ENCODE peak calls at places on chromosomes 12 and 14, in six cellular contexts. One of them, this sample, is unnamed.

GRCh38 chr14:93490001-93490400 is 59.3 kb downstream of the UNC79 start:
- DNase-seq in CD4-positive, CD25-positive, alpha-beta regulatory T cell: no peak
- DNase-seq in osteoblast: no peak
- DNase-seq in neural progenitor cell: peak; percentile 76
- DNase-seq in endodermal cell: no peak
- DNase-seq in left ventricle myocardium inferior: no peak
- DNase-seq in this sample: no peak

GRCh38 chr12:85836716-85837100 is 499 bp upstream of the RASSF9 start:
- DNase-seq in osteoblast: no peak
- DNase-seq in neural progenitor cell: no peak
- DNase-seq in left ventricle myocardium inferior: no peak
- DNase-seq in CD4-positive, CD25-positive, alpha-beta regulatory T cell: no peak
- DNase-seq in endodermal cell: peak; percentile 68
- DNase-seq in this sample: no peak

GRCh38 chr12:57454566-57455373 is at the start of gene INHBE:
- DNase-seq in left ventricle myocardium inferior: no peak
- DNase-seq in CD4-positive, CD25-positive, alpha-beta regulatory T cell: no peak
- DNase-seq in neural progenitor cell: peak; percentile 86
- DNase-seq in osteoblast: peak; percentile 76
- DNase-seq in endodermal cell: peak; percentile 97
- DNase-seq in this sample: no peak

GRCh38 chr14:97730706-97731105 is 933.5 kb downstream of the VRK1 start:
- DNase-seq in left ventricle myocardium inferior: no peak
- DNase-seq in CD4-positive, CD25-positive, alpha-beta regulatory T cell: no peak
- DNase-seq in endodermal cell: no peak
- DNase-seq in osteoblast: no peak
- DNase-seq in neural progenitor cell: no peak
- DNase-seq in this sample: no peak

GRCh38 chr12:105960319-105961076 is 178.3 kb downstream of the NUAK1 start:
- DNase-seq in neural progenitor cell: no peak
- DNase-seq in endodermal cell: no peak
- DNase-seq in CD4-positive, CD25-positive, alpha-beta regulatory T cell: no peak
- DNase-seq in left ventricle myocardium inferior: no peak
- DNase-seq in osteoblast: no peak
- DNase-seq in this sample: no peak

GRCh38 chr12:3596703-3597472 is 105.9 kb downstream of the PRMT8 start:
- DNase-seq in neural progenitor cell: no peak
- DNase-seq in CD4-positive, CD25-positive, alpha-beta regulatory T cell: no peak
- DNase-seq in osteoblast: peak; percentile 62
- DNase-seq in endodermal cell: no peak
- DNase-seq in left ventricle myocardium inferior: no peak
- DNase-seq in this sample: no peak

GRCh38 chr12:12534975-12535374 is 27.7 kb downstream of the DUSP16 start:
- DNase-seq in left ventricle myocardium inferior: peak; percentile 28
- DNase-seq in osteoblast: no peak
- DNase-seq in CD4-positive, CD25-positive, alpha-beta regulatory T cell: no peak
- DNase-seq in endodermal cell: no peak
- DNase-seq in neural progenitor cell: no peak
- DNase-seq in this sample: no peak

GRCh38 chr12:84874125-84874824 is 38.3 kb downstream of the SLC6A15 start:
- DNase-seq in neural progenitor cell: peak; percentile 77
- DNase-seq in left ventricle myocardium inferior: no peak
- DNase-seq in endodermal cell: no peak
- DNase-seq in osteoblast: peak; percentile 36
- DNase-seq in CD4-positive, CD25-positive, alpha-beta regulatory T cell: peak; percentile 38
- DNase-seq in this sample: no peak

GRCh38 chr14:94663965-94664704 is 51.9 kb downstream of the SERPINA3 start:
- DNase-seq in endodermal cell: no peak
- DNase-seq in left ventricle myocardium inferior: no peak
- DNase-seq in osteoblast: no peak
- DNase-seq in CD4-positive, CD25-positive, alpha-beta regulatory T cell: no peak
- DNase-seq in neural progenitor cell: no peak
- DNase-seq in this sample: no peak

GRCh38 chr12:127257366-127257935 is 1009.5 kb upstream of the TMEM132C start:
- DNase-seq in left ventricle myocardium inferior: no peak
- DNase-seq in neural progenitor cell: no peak
- DNase-seq in endodermal cell: no peak
- DNase-seq in CD4-positive, CD25-positive, alpha-beta regulatory T cell: no peak
- DNase-seq in osteoblast: no peak
- DNase-seq in this sample: no peak

GRCh38 chr12:3225154-3225795 is 148.1 kb downstream of the TSPAN9 start:
- DNase-seq in endodermal cell: no peak
- DNase-seq in CD4-positive, CD25-positive, alpha-beta regulatory T cell: no peak
- DNase-seq in osteoblast: peak; percentile 94
- DNase-seq in neural progenitor cell: no peak
- DNase-seq in left ventricle myocardium inferior: no peak
- DNase-seq in this sample: no peak

GRCh38 chr12:63916561-63917476 is 72.3 kb downstream of the SRGAP1 start:
- DNase-seq in CD4-positive, CD25-positive, alpha-beta regulatory T cell: no peak
- DNase-seq in left ventricle myocardium inferior: no peak
- DNase-seq in endodermal cell: no peak
- DNase-seq in osteoblast: no peak
- DNase-seq in neural progenitor cell: no peak
- DNase-seq in this sample: no peak

GRCh38 chr12:131229426-131230339 is 276.0 kb downstream of the ADGRD1 start:
- DNase-seq in endodermal cell: peak; percentile 91
- DNase-seq in left ventricle myocardium inferior: peak; percentile 49
- DNase-seq in osteoblast: no peak
- DNase-seq in neural progenitor cell: peak; percentile 56
- DNase-seq in CD4-positive, CD25-positive, alpha-beta regulatory T cell: no peak
- DNase-seq in this sample: no peak

GRCh38 chr14:103746706-103747105 is 31.1 kb downstream of the ZFYVE21 start:
- DNase-seq in neural progenitor cell: no peak
- DNase-seq in osteoblast: peak; percentile 92
- DNase-seq in endodermal cell: peak; percentile 41
- DNase-seq in CD4-positive, CD25-positive, alpha-beta regulatory T cell: no peak
- DNase-seq in left ventricle myocardium inferior: no peak
- DNase-seq in this sample: no peak

GRCh38 chr14:63713058-63713457 is 14.8 kb downstream of the SGPP1 start:
- DNase-seq in CD4-positive, CD25-positive, alpha-beta regulatory T cell: no peak
- DNase-seq in left ventricle myocardium inferior: no peak
- DNase-seq in neural progenitor cell: no peak
- DNase-seq in endodermal cell: no peak
- DNase-seq in osteoblast: no peak
- DNase-seq in this sample: no peak

GRCh38 chr14:91383439-91383838 is 34.2 kb downstream of the CCDC88C start:
- DNase-seq in CD4-positive, CD25-positive, alpha-beta regulatory T cell: no peak
- DNase-seq in osteoblast: no peak
- DNase-seq in left ventricle myocardium inferior: no peak
- DNase-seq in neural progenitor cell: peak; percentile 65
- DNase-seq in endodermal cell: no peak
- DNase-seq in this sample: no peak

GRCh38 chr12:68565391-68565903 is 45.3 kb upstream of the RAP1B start:
- DNase-seq in neural progenitor cell: no peak
- DNase-seq in CD4-positive, CD25-positive, alpha-beta regulatory T cell: no peak
- DNase-seq in osteoblast: peak; percentile 93
- DNase-seq in left ventricle myocardium inferior: no peak
- DNase-seq in endodermal cell: no peak
- DNase-seq in this sample: no peak

GRCh38 chr12:99957866-99958466 is 26.8 kb downstream of the ANKS1B start:
- DNase-seq in left ventricle myocardium inferior: no peak
- DNase-seq in osteoblast: no peak
- DNase-seq in neural progenitor cell: no peak
- DNase-seq in endodermal cell: no peak
- DNase-seq in CD4-positive, CD25-positive, alpha-beta regulatory T cell: no peak
- DNase-seq in this sample: no peak

GRCh38 chr14:23326491-23327332 is 5.5 kb downstream of the PABPN1 start:
- DNase-seq in left ventricle myocardium inferior: no peak
- DNase-seq in neural progenitor cell: no peak
- DNase-seq in osteoblast: no peak
- DNase-seq in CD4-positive, CD25-positive, alpha-beta regulatory T cell: no peak
- DNase-seq in endodermal cell: no peak
- DNase-seq in this sample: no peak

DNA sequence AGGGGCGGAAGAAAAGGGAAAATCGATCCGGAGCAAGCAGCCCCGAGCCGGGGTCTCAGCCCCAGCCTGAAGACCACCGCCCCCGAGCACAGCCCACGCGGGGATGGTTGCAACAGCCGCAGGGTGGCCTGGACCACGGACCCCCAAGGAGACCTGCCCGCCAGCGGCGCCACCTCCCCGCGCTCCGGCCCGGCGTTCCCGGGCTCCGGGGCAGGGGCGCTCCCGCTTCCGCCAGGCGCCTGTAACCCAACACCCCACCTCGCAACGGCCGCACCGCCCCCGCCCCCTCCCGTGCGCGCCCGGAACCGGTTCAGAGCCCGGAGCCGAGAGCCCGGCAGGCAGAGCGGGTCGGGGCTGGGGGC is 571 bp downstream of the ACTN1 start:
- DNase-seq in endodermal cell: peak; percentile 91
- DNase-seq in left ventricle myocardium inferior: peak; percentile 71
- DNase-seq in osteoblast: peak; percentile 94
- DNase-seq in neural progenitor cell: peak; percentile 90
- DNase-seq in CD4-positive, CD25-positive, alpha-beta regulatory T cell: peak; percentile 41
- DNase-seq in this sample: no peak
- H3K4me3 ChIP-seq in endodermal cell: peak overlapping the region; percentile 77
- H3K4me3 ChIP-seq in left ventricle myocardium inferior: peak overlapping the region; percentile 93
- H3K4me3 ChIP-seq in osteoblast: peak overlapping the region; percentile 96
- H3K4me3 ChIP-seq in neural progenitor cell: peak overlapping the region; percentile 99
- H3K4me3 ChIP-seq in CD4-positive, CD25-positive, alpha-beta regulatory T cell: no peak overlapping the region
- H3K4me3 ChIP-seq in this sample: peak overlapping the region; percentile 82

DNA sequence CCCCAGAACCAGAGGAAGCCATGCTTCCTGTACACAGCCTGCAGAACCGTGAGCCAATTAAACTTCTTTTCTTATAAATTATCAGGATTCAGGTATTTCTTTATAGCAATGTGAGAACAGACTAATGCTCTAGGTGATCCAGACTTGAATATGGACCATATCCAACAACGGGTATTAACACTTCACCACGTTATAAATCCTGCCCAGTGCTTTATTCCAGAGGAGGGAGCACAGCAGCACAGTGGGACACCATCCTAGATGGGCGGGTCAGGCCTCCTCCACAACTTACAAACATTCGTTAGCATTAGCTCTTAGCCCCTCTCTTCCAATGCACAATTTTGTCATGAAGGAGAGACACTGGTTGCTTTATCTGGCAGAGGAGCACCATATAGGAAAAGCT is 66.0 kb downstream of the TMCC3 start:
- DNase-seq in left ventricle myocardium inferior: no peak
- DNase-seq in osteoblast: no peak
- DNase-seq in neural progenitor cell: no peak
- DNase-seq in endodermal cell: no peak
- DNase-seq in CD4-positive, CD25-positive, alpha-beta regulatory T cell: no peak
- DNase-seq in this sample: no peak
- H3K9me3 ChIP-seq in left ventricle myocardium inferior: no peaks in the 10 kb centered on the region
- H3K9me3 ChIP-seq in osteoblast: no peaks in the 10 kb centered on the region
- H3K9me3 ChIP-seq in neural progenitor cell: no peaks in the 10 kb centered on the region
- H3K9me3 ChIP-seq in endodermal cell: no peaks in the 10 kb centered on the region
- H3K9me3 ChIP-seq in CD4-positive, CD25-positive, alpha-beta regulatory T cell: no peaks in the 10 kb centered on the region
- H3K9me3 ChIP-seq in this sample: no peaks in the 10 kb centered on the region

DNA sequence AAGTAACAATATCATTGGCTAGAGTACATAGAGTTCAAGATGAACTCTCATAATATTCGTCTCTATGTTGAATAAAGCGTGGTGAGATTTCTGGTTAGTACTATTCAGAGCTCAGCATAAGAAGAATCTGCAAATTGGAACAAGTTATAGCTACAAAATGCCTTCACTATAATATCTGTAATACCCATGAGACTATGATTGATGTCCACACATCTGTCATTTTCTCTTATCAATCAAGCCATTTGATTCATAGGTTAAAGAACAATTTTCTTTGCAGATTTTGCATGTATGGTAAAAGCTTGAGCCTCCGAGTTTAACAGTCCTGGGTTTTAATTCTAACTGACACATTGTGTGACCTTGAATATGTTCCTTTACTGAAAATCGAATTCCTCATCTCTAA is 1.4 kb downstream of the SOCS4 start:
- DNase-seq in endodermal cell: no peak
- DNase-seq in CD4-positive, CD25-positive, alpha-beta regulatory T cell: no peak
- DNase-seq in left ventricle myocardium inferior: no peak
- DNase-seq in neural progenitor cell: no peak
- DNase-seq in osteoblast: no peak
- DNase-seq in this sample: no peak
- H3K4me3 ChIP-seq in endodermal cell: peak overlapping the region; percentile 92
- H3K4me3 ChIP-seq in CD4-positive, CD25-positive, alpha-beta regulatory T cell: peak overlapping the region; percentile 95
- H3K4me3 ChIP-seq in left ventricle myocardium inferior: peak overlapping the region; percentile 82
- H3K4me3 ChIP-seq in neural progenitor cell: peak overlapping the region; percentile 92
- H3K4me3 ChIP-seq in osteoblast: peak overlapping the region; percentile 92
- H3K4me3 ChIP-seq in this sample: peak overlapping the region; percentile 78

DNA sequence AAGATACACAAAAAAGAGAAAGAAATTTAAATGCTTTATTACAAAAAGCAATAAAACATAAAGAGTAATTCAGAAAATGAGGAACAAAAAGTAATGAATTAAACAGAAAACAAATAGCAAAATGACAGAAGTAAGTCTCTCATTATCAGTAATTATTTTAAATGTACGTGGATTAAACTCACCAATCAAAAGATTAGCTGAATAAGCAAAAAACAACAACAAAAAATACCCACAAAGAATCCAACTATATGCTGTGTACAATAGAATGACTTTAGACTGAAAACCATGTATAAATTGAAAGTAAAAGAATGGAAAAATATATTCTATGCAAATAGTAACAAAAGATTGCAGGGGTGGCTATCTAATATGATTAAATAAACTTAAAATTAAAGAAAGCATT is 1006.8 kb downstream of the SLC16A7 start:
- DNase-seq in osteoblast: no peak
- DNase-seq in CD4-positive, CD25-positive, alpha-beta regulatory T cell: no peak
- DNase-seq in left ventricle myocardium inferior: no peak
- DNase-seq in endodermal cell: no peak
- DNase-seq in neural progenitor cell: no peak
- DNase-seq in this sample: no peak
- H3K9me3 ChIP-seq in osteoblast: peaks cover under 1% of the 10 kb centered on the region
- H3K9me3 ChIP-seq in CD4-positive, CD25-positive, alpha-beta regulatory T cell: no peaks in the 10 kb centered on the region
- H3K9me3 ChIP-seq in left ventricle myocardium inferior: peaks cover 50% of the 10 kb centered on the region
- H3K9me3 ChIP-seq in endodermal cell: peaks cover 51% of the 10 kb centered on the region
- H3K9me3 ChIP-seq in neural progenitor cell: no peaks in the 10 kb centered on the region
- H3K9me3 ChIP-seq in this sample: no peaks in the 10 kb centered on the region

DNA sequence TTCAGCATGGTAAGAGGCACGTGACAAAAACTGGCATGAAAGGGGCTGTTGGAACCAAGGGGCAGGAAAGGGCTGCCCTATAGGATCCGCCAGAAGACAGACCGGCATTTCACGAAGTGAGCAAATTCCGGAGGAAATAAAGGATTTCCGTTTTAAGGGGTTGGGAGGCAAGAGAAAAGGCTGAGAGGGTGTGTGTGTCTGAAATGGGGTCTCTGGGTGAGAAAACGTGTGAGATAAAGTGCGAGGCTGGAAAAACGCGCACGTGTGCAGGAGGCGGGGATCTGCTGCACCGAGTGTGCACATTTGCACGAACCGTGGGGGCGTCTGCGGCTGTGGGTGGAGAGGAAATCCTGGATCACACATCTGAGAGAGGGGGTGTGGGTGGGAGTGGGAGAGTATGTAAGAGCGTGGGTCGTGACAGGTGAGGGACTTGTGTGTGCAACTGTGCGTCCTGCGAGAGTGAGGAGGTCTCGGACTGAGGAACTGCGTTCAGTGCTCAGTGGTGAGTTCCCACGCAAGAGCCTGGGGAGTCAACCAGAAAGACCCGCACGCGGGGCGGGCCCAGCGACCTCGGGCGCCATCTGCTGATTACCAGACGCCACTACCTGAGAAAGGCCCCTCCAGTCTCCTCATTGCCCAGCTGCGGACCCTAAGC is 37.0 kb upstream of the P2RX7 start:
- DNase-seq in CD4-positive, CD25-positive, alpha-beta regulatory T cell: peak; percentile 75
- DNase-seq in left ventricle myocardium inferior: peak; percentile 67
- DNase-seq in neural progenitor cell: peak; percentile 86
- DNase-seq in endodermal cell: peak; percentile 94
- DNase-seq in osteoblast: peak; percentile 99
- DNase-seq in this sample: peak; percentile 71
- H3K4me3 ChIP-seq in CD4-positive, CD25-positive, alpha-beta regulatory T cell: peak overlapping the region; percentile 48
- H3K4me3 ChIP-seq in left ventricle myocardium inferior: peak overlapping the region; percentile 61
- H3K4me3 ChIP-seq in neural progenitor cell: peak overlapping the region; percentile 38
- H3K4me3 ChIP-seq in endodermal cell: no peak overlapping the region
- H3K4me3 ChIP-seq in osteoblast: peak overlapping the region; percentile 65
- H3K4me3 ChIP-seq in this sample: peak overlapping the region; percentile 46

GRCh38 chr12:62288328-62288727 is 28.1 kb downstream of the USP15 start:
- DNase-seq in osteoblast: no peak
- DNase-seq in endodermal cell: no peak
- DNase-seq in CD4-positive, CD25-positive, alpha-beta regulatory T cell: no peak
- DNase-seq in left ventricle myocardium inferior: no peak
- DNase-seq in neural progenitor cell: no peak
- DNase-seq in this sample: no peak
- H3K9me3 ChIP-seq in osteoblast: no peaks in the 10 kb centered on the region
- H3K9me3 ChIP-seq in endodermal cell: peaks cover 10% of the 10 kb centered on the region
- H3K9me3 ChIP-seq in CD4-positive, CD25-positive, alpha-beta regulatory T cell: peaks cover 15% of the 10 kb centered on the region
- H3K9me3 ChIP-seq in left ventricle myocardium inferior: peaks cover 37% of the 10 kb centered on the region
- H3K9me3 ChIP-seq in neural progenitor cell: no peaks in the 10 kb centered on the region
- H3K9me3 ChIP-seq in this sample: peaks cover 5% of the 10 kb centered on the region

This sample was measured in effector memory CD4-positive, alpha-beta T cell.